ENCODE peak calls at places on chromosome 21, in five cellular contexts. X is HCT116, W is brain microvascular endothelial cell, F is fibroblast of lung, Q is left ventricle myocardium inferior. S is an unnamed sample. For H3K27me3, the result is how much of the 10 kb centered on the place peaks cover.

GRCh38 chr21:41254090-41254700 is 62.4 kb upstream of the FAM3B start:
- DNase-seq in X (no peak), W (no peak), F (no peak), Q (no peak), S (no peak)

GRCh38 chr21:16002872-16003466 is 273.2 kb downstream of the USP25 start:
- DNase-seq in X (no peak), W (peak), F (peak), Q (no peak), S (no peak)

GRCh38 chr21:34274001-34274400 is 89.8 kb upstream of the KCNE2 start:
- DNase-seq in X (no peak), W (peak), F (no peak), Q (no peak), S (no peak)

GRCh38 chr21:34850166-34850695 is 181.4 kb downstream of the CLIC6 start:
- DNase-seq in X (no peak), W (no peak), F (no peak), Q (no peak), S (no peak)

GRCh38 chr21:35051287-35051818 is 2.3 kb upstream of the RUNX1 start:
- DNase-seq in X (peak), W (peak), F (peak), Q (peak), S (peak)

GRCh38 chr21:31366825-31367224 is 22.8 kb upstream of the TIAM1 start:
- DNase-seq in X (peak), W (peak), F (peak), Q (no peak), S (no peak)

GRCh38 chr21:40902299-40902698 is 55.3 kb upstream of the DSCAM start:
- DNase-seq in X (no peak), W (no peak), F (no peak), Q (no peak), S (no peak)

GRCh38 chr21:17726047-17726446 is 93.1 kb downstream of the C21orf91 start:
- DNase-seq in X (peak), W (no peak), F (no peak), Q (no peak), S (no peak)

GRCh38 chr21:38879912-38880577 is 74.3 kb downstream of the ETS2 start:
- DNase-seq in X (no peak), W (no peak), F (no peak), Q (no peak), S (no peak)

GRCh38 chr21:29133241-29133640 is 2.8 kb downstream of the MAP3K7CL start:
- DNase-seq in X (no peak), W (no peak), F (no peak), Q (no peak), S (no peak)

GRCh38 chr21:39153842-39154241 is 29.4 kb downstream of the PSMG1 start:
- DNase-seq in X (no peak), W (no peak), F (no peak), Q (no peak), S (no peak)

GRCh38 chr21:16176570-16176969 is 446.8 kb downstream of the USP25 start:
- DNase-seq in X (no peak), W (no peak), F (peak), Q (no peak), S (no peak)

GRCh38 chr21:41367598-41368360 is 6.0 kb downstream of the MX2 start:
- DNase-seq in X (no peak), W (no peak), F (no peak), Q (no peak), S (no peak)

GRCh38 chr21:39714331-39714730 is 30.7 kb upstream of the IGSF5 start:
- DNase-seq in X (no peak), W (no peak), F (no peak), Q (no peak), S (no peak)

GRCh38 chr21:29677326-29677725 is 262.5 kb downstream of the GRIK1 start:
- DNase-seq in X (no peak), W (no peak), F (no peak), Q (no peak), S (no peak)

GRCh38 chr21:15549671-15550070 is 180.1 kb upstream of the USP25 start:
- DNase-seq in X (no peak), W (peak), F (no peak), Q (no peak), S (no peak)

GRCh38 chr21:29145354-29145782 is 14.9 kb downstream of the MAP3K7CL start:
- DNase-seq in X (no peak), W (peak), F (peak), Q (no peak), S (no peak)

GRCh38 chr21:15063081-15063820 is 1.5 kb downstream of the NRIP1 start:
- DNase-seq in X (no peak), W (no peak), F (no peak), Q (no peak), S (no peak)

GRCh38 chr21:25573409-25574206 is 33.7 kb downstream of the MRPL39 start:
- DNase-seq in X (peak), W (peak), F (peak), Q (no peak), S (no peak)

GRCh38 chr21:15841856-15842564 is 112.2 kb downstream of the USP25 start:
- DNase-seq in X (no peak), W (peak), F (peak), Q (no peak), S (no peak)

GRCh38 chr21:14206222-14206621 is 4.5 kb downstream of the LIPI start:
- DNase-seq in X (no peak), W (no peak), F (no peak), Q (no peak), S (no peak)

GRCh38 chr21:15062566-15062965 is 2.2 kb downstream of the NRIP1 start:
- DNase-seq in X (no peak), W (no peak), F (peak), Q (no peak), S (no peak)

GRCh38 chr21:14923468-14923867 is 141.3 kb downstream of the NRIP1 start:
- DNase-seq in X (no peak), W (no peak), F (peak), Q (no peak), S (no peak)

GRCh38 chr21:31580866-31581276 is 78.6 kb upstream of the SOD1 start:
- DNase-seq in X (peak), W (peak), F (peak), Q (peak), S (peak)

GRCh38 chr21:15742052-15742451 is 12.3 kb downstream of the USP25 start:
- DNase-seq in X (no peak), W (no peak), F (no peak), Q (no peak), S (no peak)

DNA sequence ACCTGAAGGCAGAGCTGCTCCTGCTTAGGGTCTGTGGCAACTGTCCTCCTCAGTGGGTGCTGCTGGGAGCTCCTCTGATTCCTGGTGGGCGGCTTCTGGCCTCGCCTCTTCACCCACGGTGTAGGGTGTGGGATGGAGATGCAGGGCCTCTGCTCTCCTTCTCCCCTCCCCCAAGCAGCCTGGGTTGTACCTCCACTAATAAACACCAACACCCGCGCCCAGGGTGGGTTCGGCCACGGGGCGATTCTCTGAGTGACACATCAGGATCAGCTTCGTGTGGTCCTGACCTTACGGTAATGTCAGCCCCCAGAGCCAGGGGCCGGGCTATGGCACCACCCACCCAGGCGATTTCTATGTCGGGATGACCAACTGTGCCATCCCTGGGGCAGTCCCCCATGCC is 23.7 kb downstream of the KRTAP10-1 start:
- DNase-seq in X (no peak), W (no peak), F (no peak), Q (no peak), S (no peak)
- H3K27me3 ChIP-seq in X (under half), W (under half), F (under half), Q (under half), S (under half)

DNA sequence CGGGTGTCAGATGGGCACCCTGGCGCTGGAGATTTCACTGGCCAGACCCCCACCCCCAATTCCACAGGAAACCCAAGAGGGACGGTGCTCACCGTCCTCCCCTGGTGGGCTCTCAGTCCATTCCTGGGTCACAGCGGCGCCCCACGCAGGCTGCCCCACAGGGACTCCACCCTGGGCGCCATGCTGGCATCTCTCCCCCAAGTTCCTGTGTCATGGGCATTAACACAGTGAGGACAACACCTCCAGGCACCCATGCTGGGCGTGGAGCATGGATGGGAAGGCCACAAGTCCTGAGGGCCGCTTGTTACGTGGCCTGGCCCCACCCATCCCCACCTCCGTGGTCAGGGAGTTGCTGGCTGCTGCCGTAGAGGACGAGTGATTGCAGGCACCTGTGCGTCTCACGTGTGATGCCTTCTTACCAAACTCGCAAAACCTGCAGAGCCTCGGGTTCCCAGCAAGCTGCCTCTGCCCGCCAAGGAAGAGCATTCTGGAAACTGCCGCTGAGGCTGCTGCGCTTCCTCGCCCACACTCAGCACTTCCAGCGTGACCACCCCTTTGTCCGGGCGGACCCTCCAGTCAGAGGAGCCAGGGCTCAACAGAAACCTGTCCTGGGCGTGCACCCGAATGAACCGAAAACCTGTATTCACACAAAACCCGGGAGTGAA is 60.3 kb downstream of the SLX9 start:
- DNase-seq in X (no peak), W (no peak), F (no peak), Q (peak), S (no peak)
- H3K4me3 ChIP-seq in X (no peak), W (no peak), F (no peak), Q (no peak), S (no peak)

GRCh38 chr21:42424848-42425602 is 21.3 kb downstream of the UBASH3A start:
- DNase-seq in X (no peak), W (no peak), F (no peak), Q (no peak), S (no peak)

GRCh38 chr21:42426876-42427480 is 23.3 kb downstream of the UBASH3A start:
- DNase-seq in X (no peak), W (no peak), F (no peak), Q (no peak), S (no peak)

GRCh38 chr21:42423685-42424084 is 20.0 kb downstream of the UBASH3A start:
- DNase-seq in X (no peak), W (no peak), F (no peak), Q (no peak), S (no peak)

GRCh38 chr21:42426424-42426823 is 22.7 kb downstream of the UBASH3A start:
- DNase-seq in X (no peak), W (no peak), F (no peak), Q (no peak), S (no peak)

GRCh38 chr21:42425603-42425985 is 21.9 kb downstream of the UBASH3A start:
- DNase-seq in X (no peak), W (no peak), F (no peak), Q (no peak), S (no peak)
- H3K27me3 ChIP-seq in X (half or more), W (under half), F (under half), Q (half or more), S (under half)

GRCh38 chr21:20004353-20004752 is 993.9 kb upstream of the NCAM2 start:
- DNase-seq in X (no peak), W (no peak), F (no peak), Q (no peak), S (no peak)

GRCh38 chr21:19993186-19993711 is 1005.0 kb upstream of the NCAM2 start:
- DNase-seq in X (no peak), W (no peak), F (no peak), Q (no peak), S (no peak)

GRCh38 chr21:19995253-19995652 is 1003.0 kb upstream of the NCAM2 start:
- DNase-seq in X (no peak), W (no peak), F (no peak), Q (no peak), S (no peak)

GRCh38 chr21:19999369-20000272 is 998.6 kb upstream of the NCAM2 start:
- DNase-seq in X (no peak), W (no peak), F (no peak), Q (no peak), S (peak)

GRCh38 chr21:19998450-19998849 is 999.8 kb upstream of the NCAM2 start:
- DNase-seq in X (no peak), W (no peak), F (no peak), Q (no peak), S (no peak)
- H3K4me3 ChIP-seq in X (no peak), W (no peak), F (no peak), Q (no peak), S (no peak)

DNA sequence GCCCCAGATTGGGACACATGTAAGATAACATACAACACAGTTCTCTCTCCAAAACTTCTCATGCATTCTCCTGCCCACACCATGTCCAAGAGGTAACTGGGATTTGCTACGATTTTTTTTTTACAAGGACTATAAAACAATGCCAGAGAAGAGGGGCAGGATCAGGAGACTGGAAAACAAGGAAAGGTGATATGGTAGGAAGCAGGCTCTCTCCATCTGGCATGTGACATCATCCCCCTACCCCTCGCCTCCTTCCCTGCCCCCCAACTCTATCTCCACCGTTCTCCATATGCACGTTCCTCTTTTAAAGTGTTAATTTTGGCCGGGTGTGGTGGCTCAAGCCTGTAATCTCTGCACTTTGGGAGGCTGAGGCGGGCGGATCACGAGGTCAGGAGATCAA is 20.7 kb downstream of the OLIG2 start:
- DNase-seq in X (no peak), W (no peak), F (no peak), Q (no peak), S (no peak)
- H3K27me3 ChIP-seq in X (under half), W (under half), F (under half), Q (half or more), S (under half)

GRCh38 chr21:46399129-46399528 is 59.6 kb upstream of the DIP2A start:
- DNase-seq in X (no peak), W (no peak), F (no peak), Q (no peak), S (no peak)

GRCh38 chr21:46394819-46395152 is 63.9 kb upstream of the DIP2A start:
- DNase-seq in X (no peak), W (no peak), F (no peak), Q (no peak), S (no peak)

GRCh38 chr21:46397211-46397905 is 61.3 kb upstream of the DIP2A start:
- DNase-seq in X (no peak), W (no peak), F (no peak), Q (no peak), S (no peak)

GRCh38 chr21:46399686-46400085 is 59.0 kb upstream of the DIP2A start:
- DNase-seq in X (no peak), W (no peak), F (no peak), Q (no peak), S (no peak)

DNA sequence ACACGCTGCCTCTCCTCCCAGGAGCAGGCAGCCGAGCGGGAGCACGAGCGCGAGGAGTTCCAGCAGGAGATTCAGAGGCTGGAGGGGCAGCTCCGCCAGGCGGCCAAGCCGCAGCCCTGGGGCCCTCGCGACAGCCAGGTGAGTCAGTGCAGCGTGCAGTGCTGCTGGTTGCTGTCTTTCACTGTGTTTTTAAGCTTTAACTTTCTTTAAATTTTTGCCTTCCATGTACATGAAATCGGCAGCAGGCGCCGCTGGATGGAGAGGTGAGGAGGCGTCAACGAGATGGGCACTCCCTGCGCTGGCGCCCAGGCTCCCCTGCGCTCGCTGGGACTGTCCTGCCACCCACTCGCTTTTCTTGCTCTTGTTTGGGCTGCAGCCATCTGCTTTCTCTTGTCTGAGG is 60.7 kb upstream of the DIP2A start:
- DNase-seq in X (no peak), W (no peak), F (no peak), Q (no peak), S (no peak)
- H3K4me3 ChIP-seq in X (no peak), W (no peak), F (no peak), Q (no peak), S (no peak)

DNA sequence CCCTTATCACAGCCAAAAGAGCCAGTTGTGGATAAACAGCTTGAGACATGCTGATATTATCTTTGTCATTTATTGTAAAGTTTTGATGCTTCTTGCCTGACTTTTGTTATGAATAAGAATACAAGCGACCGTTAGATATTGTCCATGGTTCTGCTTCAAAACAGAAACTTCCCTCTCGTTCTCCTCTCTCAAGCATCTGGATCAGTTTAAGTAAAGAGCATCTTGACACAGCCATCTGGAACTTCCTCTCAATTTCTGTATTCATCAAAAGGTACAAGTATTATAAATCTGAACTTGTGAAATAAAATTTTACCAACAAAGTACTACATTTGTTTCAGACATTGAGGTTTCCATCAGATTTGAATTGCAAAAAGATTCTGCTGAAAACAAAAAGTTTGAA is 36.3 kb upstream of the CLDN14 start:
- DNase-seq in X (no peak), W (no peak), F (no peak), Q (no peak), S (no peak)
- H3K27me3 ChIP-seq in X (under half), W (under half), F (under half), Q (under half), S (under half)

GRCh38 chr21:44942566-44942965 is 2.7 kb downstream of the SLX9 start:
- DNase-seq in X (no peak), W (no peak), F (no peak), Q (no peak), S (no peak)

GRCh38 chr21:44940116-44940631 is 345 bp downstream of the SLX9 start:
- DNase-seq in X (no peak), W (no peak), F (no peak), Q (no peak), S (no peak)

GRCh38 chr21:44939532-44940115 is at the start of gene SLX9:
- DNase-seq in X (peak), W (no peak), F (peak), Q (peak), S (peak)

GRCh38 chr21:44943005-44943685 is 3.3 kb downstream of the SLX9 start:
- DNase-seq in X (no peak), W (no peak), F (no peak), Q (no peak), S (no peak)

GRCh38 chr21:44941567-44941966 is 1.7 kb downstream of the SLX9 start:
- DNase-seq in X (no peak), W (no peak), F (no peak), Q (no peak), S (no peak)
- H3K4me3 ChIP-seq in X (peak), W (no peak), F (no peak), Q (peak), S (no peak)

DNA sequence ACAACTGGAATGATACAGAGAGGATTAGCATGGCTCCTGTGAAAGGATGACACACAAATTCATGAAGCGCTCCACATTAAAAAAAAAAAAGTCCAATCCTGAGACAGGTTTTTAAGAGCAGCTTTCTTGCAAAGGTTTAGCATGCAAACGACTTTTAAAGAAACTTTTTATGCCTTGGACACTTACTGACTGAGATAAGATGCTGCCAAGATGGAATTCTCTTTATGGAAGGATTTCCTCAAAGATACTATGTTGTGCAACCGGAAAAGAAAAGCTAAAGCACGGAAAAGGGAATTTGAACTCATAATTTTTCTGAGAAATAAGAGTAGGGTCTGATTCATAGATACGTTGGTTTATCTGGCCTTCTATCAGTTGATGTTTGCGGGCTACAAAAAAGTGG is 27.3 kb downstream of the PIGP start:
- DNase-seq in X (no peak), W (no peak), F (no peak), Q (no peak), S (no peak)
- H3K27me3 ChIP-seq in X (under half), W (under half), F (under half), Q (under half), S (under half)

DNA sequence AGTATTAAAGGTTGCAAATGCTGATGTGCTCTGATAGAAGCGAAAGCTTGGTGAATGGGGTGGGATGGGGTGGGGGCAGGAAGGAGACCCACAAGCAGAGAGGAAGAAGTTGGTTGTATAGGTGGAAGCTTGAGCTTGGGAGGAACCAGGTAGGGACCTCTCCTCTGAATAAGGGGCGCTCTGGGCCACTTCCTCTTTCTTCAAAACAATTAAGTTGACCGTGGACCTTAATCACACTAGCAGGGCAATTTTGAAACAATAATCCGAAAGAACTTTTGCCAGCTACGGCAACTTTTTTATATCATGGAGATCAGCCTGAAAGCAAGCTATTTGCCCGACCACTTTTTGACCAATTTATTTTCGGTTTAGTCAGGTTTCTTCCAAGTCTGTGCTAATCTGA is 1.9 kb upstream of the DYRK1A start:
- DNase-seq in X (no peak), W (no peak), F (no peak), Q (no peak), S (no peak)
- H3K4me3 ChIP-seq in X (no peak), W (no peak), F (peak), Q (peak), S (peak)